ENCODE peak calls at places on chromosomes 11 and 22, in nine cellular contexts. One of them, this sample, is unnamed.

GRCh38 chr11:2316169-2316962 is 14.6 kb downstream of the TSPAN32 start:
- DNase-seq in IMR-90: no peak
- DNase-seq in effector memory CD4-positive, alpha-beta T cell: no peak
- DNase-seq in HepG2: no peak
- DNase-seq in suprapubic skin: peak; percentile 57
- DNase-seq in H9: no peak
- DNase-seq in sigmoid colon: no peak
- DNase-seq in cardiac muscle cell: no peak
- DNase-seq in tibial artery: no peak
- DNase-seq in this sample: no peak

GRCh38 chr11:47981667-47982404 is 1.5 kb downstream of the PTPRJ start:
- DNase-seq in IMR-90: no peak
- DNase-seq in effector memory CD4-positive, alpha-beta T cell: no peak
- DNase-seq in HepG2: no peak
- DNase-seq in suprapubic skin: no peak
- DNase-seq in H9: no peak
- DNase-seq in sigmoid colon: no peak
- DNase-seq in cardiac muscle cell: no peak
- DNase-seq in tibial artery: no peak
- DNase-seq in this sample: no peak

GRCh38 chr11:64916040-64916847 is 765 bp downstream of the ATG2A start:
- DNase-seq in IMR-90: peak; percentile 33
- DNase-seq in effector memory CD4-positive, alpha-beta T cell: peak; percentile 28
- DNase-seq in HepG2: peak; percentile 55
- DNase-seq in suprapubic skin: no peak
- DNase-seq in H9: peak; percentile 47
- DNase-seq in sigmoid colon: peak; percentile 82
- DNase-seq in cardiac muscle cell: peak; percentile 53
- DNase-seq in tibial artery: no peak
- DNase-seq in this sample: no peak

GRCh38 chr11:62544521-62545436 is 1.8 kb downstream of the AHNAK start:
- DNase-seq in IMR-90: no peak
- DNase-seq in effector memory CD4-positive, alpha-beta T cell: no peak
- DNase-seq in HepG2: no peak
- DNase-seq in suprapubic skin: no peak
- DNase-seq in H9: no peak
- DNase-seq in sigmoid colon: peak; percentile 69
- DNase-seq in cardiac muscle cell: peak; percentile 28
- DNase-seq in tibial artery: no peak
- DNase-seq in this sample: peak; percentile 60

GRCh38 chr22:20244744-20245576 is 23.2 kb downstream of the RTN4R start:
- DNase-seq in IMR-90: no peak
- DNase-seq in effector memory CD4-positive, alpha-beta T cell: peak; percentile 8
- DNase-seq in HepG2: no peak
- DNase-seq in suprapubic skin: no peak
- DNase-seq in H9: no peak
- DNase-seq in sigmoid colon: no peak
- DNase-seq in cardiac muscle cell: no peak
- DNase-seq in tibial artery: no peak
- DNase-seq in this sample: no peak

GRCh38 chr11:128658499-128658898 is 35.4 kb upstream of the FLI1 start:
- DNase-seq in IMR-90: no peak
- DNase-seq in effector memory CD4-positive, alpha-beta T cell: no peak
- DNase-seq in HepG2: no peak
- DNase-seq in suprapubic skin: no peak
- DNase-seq in H9: no peak
- DNase-seq in sigmoid colon: no peak
- DNase-seq in cardiac muscle cell: no peak
- DNase-seq in tibial artery: no peak
- DNase-seq in this sample: no peak

GRCh38 chr11:127524618-127525017 is 524.0 kb upstream of the KIRREL3 start:
- DNase-seq in IMR-90: no peak
- DNase-seq in effector memory CD4-positive, alpha-beta T cell: no peak
- DNase-seq in HepG2: no peak
- DNase-seq in suprapubic skin: no peak
- DNase-seq in H9: no peak
- DNase-seq in sigmoid colon: no peak
- DNase-seq in cardiac muscle cell: no peak
- DNase-seq in tibial artery: no peak
- DNase-seq in this sample: no peak

GRCh38 chr11:45543808-45544422 is 121.5 kb downstream of the CHST1 start:
- DNase-seq in IMR-90: peak; percentile 4
- DNase-seq in effector memory CD4-positive, alpha-beta T cell: no peak
- DNase-seq in HepG2: no peak
- DNase-seq in suprapubic skin: no peak
- DNase-seq in H9: peak; percentile 54
- DNase-seq in sigmoid colon: no peak
- DNase-seq in cardiac muscle cell: peak; percentile 62
- DNase-seq in tibial artery: no peak
- DNase-seq in this sample: no peak

GRCh38 chr11:120168960-120169681 is 31.2 kb upstream of the TRIM29 start:
- DNase-seq in IMR-90: peak; percentile 45
- DNase-seq in effector memory CD4-positive, alpha-beta T cell: no peak
- DNase-seq in HepG2: peak; percentile 30
- DNase-seq in suprapubic skin: peak; percentile 81
- DNase-seq in H9: peak; percentile 84
- DNase-seq in sigmoid colon: peak; percentile 83
- DNase-seq in cardiac muscle cell: peak; percentile 79
- DNase-seq in tibial artery: peak; percentile 73
- DNase-seq in this sample: no peak

GRCh38 chr22:27804683-27805297 is 3.2 kb upstream of the MN1 start:
- DNase-seq in IMR-90: peak; percentile 64
- DNase-seq in effector memory CD4-positive, alpha-beta T cell: no peak
- DNase-seq in HepG2: peak; percentile 44
- DNase-seq in suprapubic skin: no peak
- DNase-seq in H9: peak; percentile 79
- DNase-seq in sigmoid colon: peak; percentile 88
- DNase-seq in cardiac muscle cell: peak; percentile 79
- DNase-seq in tibial artery: peak; percentile 85
- DNase-seq in this sample: peak; percentile 56

GRCh38 chr22:44640618-44641155 is 61.3 kb upstream of the PRR5 start:
- DNase-seq in IMR-90: no peak
- DNase-seq in effector memory CD4-positive, alpha-beta T cell: no peak
- DNase-seq in HepG2: no peak
- DNase-seq in suprapubic skin: no peak
- DNase-seq in H9: no peak
- DNase-seq in sigmoid colon: no peak
- DNase-seq in cardiac muscle cell: no peak
- DNase-seq in tibial artery: peak; percentile 45
- DNase-seq in this sample: no peak

GRCh38 chr11:115221461-115222069 is 282.6 kb downstream of the CADM1 start:
- DNase-seq in IMR-90: no peak
- DNase-seq in effector memory CD4-positive, alpha-beta T cell: no peak
- DNase-seq in HepG2: no peak
- DNase-seq in suprapubic skin: no peak
- DNase-seq in H9: no peak
- DNase-seq in sigmoid colon: no peak
- DNase-seq in cardiac muscle cell: no peak
- DNase-seq in tibial artery: no peak
- DNase-seq in this sample: no peak

GRCh38 chr22:22911327-22912134 is 23.9 kb downstream of the IGLL5 start:
- DNase-seq in IMR-90: no peak
- DNase-seq in effector memory CD4-positive, alpha-beta T cell: no peak
- DNase-seq in HepG2: no peak
- DNase-seq in suprapubic skin: no peak
- DNase-seq in H9: no peak
- DNase-seq in sigmoid colon: no peak
- DNase-seq in cardiac muscle cell: no peak
- DNase-seq in tibial artery: no peak
- DNase-seq in this sample: no peak

GRCh38 chr11:26331911-26332571 is at the start of gene ANO3:
- DNase-seq in IMR-90: peak; percentile 73
- DNase-seq in effector memory CD4-positive, alpha-beta T cell: no peak
- DNase-seq in HepG2: peak; percentile 67
- DNase-seq in suprapubic skin: no peak
- DNase-seq in H9: peak; percentile 97
- DNase-seq in sigmoid colon: peak; percentile 79
- DNase-seq in cardiac muscle cell: peak; percentile 89
- DNase-seq in tibial artery: peak; percentile 66
- DNase-seq in this sample: peak; percentile 31

GRCh38 chr11:72225411-72225951 is 914 bp downstream of the INPPL1 start:
- DNase-seq in IMR-90: no peak
- DNase-seq in effector memory CD4-positive, alpha-beta T cell: no peak
- DNase-seq in HepG2: no peak
- DNase-seq in suprapubic skin: no peak
- DNase-seq in H9: peak; percentile 29
- DNase-seq in sigmoid colon: peak; percentile 64
- DNase-seq in cardiac muscle cell: peak; percentile 10
- DNase-seq in tibial artery: peak; percentile 65
- DNase-seq in this sample: no peak

GRCh38 chr11:9103542-9104276 is 12.3 kb upstream of the SCUBE2 start:
- DNase-seq in IMR-90: no peak
- DNase-seq in effector memory CD4-positive, alpha-beta T cell: no peak
- DNase-seq in HepG2: peak; percentile 45
- DNase-seq in suprapubic skin: no peak
- DNase-seq in H9: no peak
- DNase-seq in sigmoid colon: no peak
- DNase-seq in cardiac muscle cell: no peak
- DNase-seq in tibial artery: no peak
- DNase-seq in this sample: no peak

GRCh38 chr11:76259299-76259908 is 53.1 kb upstream of the WNT11 start:
- DNase-seq in IMR-90: no peak
- DNase-seq in effector memory CD4-positive, alpha-beta T cell: no peak
- DNase-seq in HepG2: no peak
- DNase-seq in suprapubic skin: no peak
- DNase-seq in H9: no peak
- DNase-seq in sigmoid colon: no peak
- DNase-seq in cardiac muscle cell: no peak
- DNase-seq in tibial artery: no peak
- DNase-seq in this sample: no peak

DNA sequence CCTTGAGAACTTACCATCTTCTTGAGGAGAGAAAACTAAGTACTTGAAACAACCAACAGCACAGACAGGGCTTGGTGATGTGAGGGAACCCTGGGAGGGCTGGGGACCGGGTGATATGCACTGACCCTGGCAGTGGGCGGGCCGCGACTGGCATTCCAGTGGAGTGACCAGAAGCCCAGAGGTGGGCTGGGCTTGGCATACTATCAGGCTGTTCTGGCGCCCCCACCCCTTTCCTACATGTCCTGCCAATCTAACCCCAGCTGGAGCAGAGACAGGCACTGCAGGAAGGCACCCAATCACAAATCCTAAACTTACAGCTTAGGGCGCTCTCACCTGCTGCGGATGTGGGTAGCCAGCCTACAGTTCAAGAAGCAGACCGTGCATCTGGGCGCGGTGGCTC is 54.0 kb upstream of the GCAT start:
- DNase-seq in IMR-90: peak; percentile 33
- DNase-seq in effector memory CD4-positive, alpha-beta T cell: no peak
- DNase-seq in HepG2: no peak
- DNase-seq in suprapubic skin: no peak
- DNase-seq in H9: no peak
- DNase-seq in sigmoid colon: no peak
- DNase-seq in cardiac muscle cell: no peak
- DNase-seq in tibial artery: no peak
- DNase-seq in this sample: no peak
- H3K27ac ChIP-seq in IMR-90: no peak overlapping the region
- H3K27ac ChIP-seq in effector memory CD4-positive, alpha-beta T cell: no peak overlapping the region
- H3K27ac ChIP-seq in HepG2: no peak overlapping the region
- H3K27ac ChIP-seq in suprapubic skin: peak overlapping the region; percentile 96
- H3K27ac ChIP-seq in H9: no peak overlapping the region
- H3K27ac ChIP-seq in sigmoid colon: peak overlapping the region; percentile 98
- H3K27ac ChIP-seq in cardiac muscle cell: no peak overlapping the region
- H3K27ac ChIP-seq in tibial artery: no peak overlapping the region
- H3K27ac ChIP-seq in this sample: peak overlapping the region; percentile 76

DNA sequence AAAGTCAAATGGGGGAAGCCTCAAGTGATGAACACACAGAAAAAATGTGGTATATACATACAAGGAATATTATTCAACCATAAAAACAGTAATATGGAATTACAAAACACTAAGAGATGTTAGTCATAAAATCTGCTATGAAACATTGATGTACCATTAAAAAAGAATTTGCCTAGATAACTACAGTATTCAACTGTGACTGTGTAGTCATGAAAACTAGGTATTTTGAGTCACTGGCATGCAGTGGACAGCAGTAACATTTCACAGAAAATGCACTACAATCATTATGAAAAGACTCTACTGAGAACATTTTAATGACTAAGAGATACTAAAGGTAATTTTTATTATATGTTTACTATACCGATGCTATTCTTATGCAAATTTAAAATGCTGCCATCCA is 11.7 kb downstream of the ZNF195 start:
- DNase-seq in IMR-90: no peak
- DNase-seq in effector memory CD4-positive, alpha-beta T cell: no peak
- DNase-seq in HepG2: no peak
- DNase-seq in suprapubic skin: no peak
- DNase-seq in H9: no peak
- DNase-seq in sigmoid colon: no peak
- DNase-seq in cardiac muscle cell: no peak
- DNase-seq in tibial artery: no peak
- DNase-seq in this sample: no peak
- H3K27me3 ChIP-seq in IMR-90: no peaks in the 10 kb centered on the region
- H3K27me3 ChIP-seq in effector memory CD4-positive, alpha-beta T cell: no peaks in the 10 kb centered on the region
- H3K27me3 ChIP-seq in HepG2: no peaks in the 10 kb centered on the region
- H3K27me3 ChIP-seq in suprapubic skin: no peaks in the 10 kb centered on the region
- H3K27me3 ChIP-seq in H9: no peaks in the 10 kb centered on the region
- H3K27me3 ChIP-seq in sigmoid colon: no peaks in the 10 kb centered on the region
- H3K27me3 ChIP-seq in cardiac muscle cell: no peaks in the 10 kb centered on the region
- H3K27me3 ChIP-seq in tibial artery: no peaks in the 10 kb centered on the region
- H3K27me3 ChIP-seq in this sample: no peaks in the 10 kb centered on the region

GRCh38 chr22:48277868-48278581 is 1515.6 kb downstream of the TBC1D22A start:
- DNase-seq in IMR-90: no peak
- DNase-seq in effector memory CD4-positive, alpha-beta T cell: no peak
- DNase-seq in HepG2: no peak
- DNase-seq in suprapubic skin: peak; percentile 54
- DNase-seq in H9: no peak
- DNase-seq in sigmoid colon: peak; percentile 54
- DNase-seq in cardiac muscle cell: no peak
- DNase-seq in tibial artery: no peak
- DNase-seq in this sample: no peak
- H3K9me3 ChIP-seq in IMR-90: peaks cover 47% of the 10 kb centered on the region
- H3K9me3 ChIP-seq in effector memory CD4-positive, alpha-beta T cell: no peaks in the 10 kb centered on the region
- H3K9me3 ChIP-seq in HepG2: no peaks in the 10 kb centered on the region
- H3K9me3 ChIP-seq in suprapubic skin: no peaks in the 10 kb centered on the region
- H3K9me3 ChIP-seq in H9: no peaks in the 10 kb centered on the region
- H3K9me3 ChIP-seq in sigmoid colon: no peaks in the 10 kb centered on the region
- H3K9me3 ChIP-seq in cardiac muscle cell: no peaks in the 10 kb centered on the region
- H3K9me3 ChIP-seq in tibial artery: no peaks in the 10 kb centered on the region
- H3K9me3 ChIP-seq in this sample: no peaks in the 10 kb centered on the region

DNA sequence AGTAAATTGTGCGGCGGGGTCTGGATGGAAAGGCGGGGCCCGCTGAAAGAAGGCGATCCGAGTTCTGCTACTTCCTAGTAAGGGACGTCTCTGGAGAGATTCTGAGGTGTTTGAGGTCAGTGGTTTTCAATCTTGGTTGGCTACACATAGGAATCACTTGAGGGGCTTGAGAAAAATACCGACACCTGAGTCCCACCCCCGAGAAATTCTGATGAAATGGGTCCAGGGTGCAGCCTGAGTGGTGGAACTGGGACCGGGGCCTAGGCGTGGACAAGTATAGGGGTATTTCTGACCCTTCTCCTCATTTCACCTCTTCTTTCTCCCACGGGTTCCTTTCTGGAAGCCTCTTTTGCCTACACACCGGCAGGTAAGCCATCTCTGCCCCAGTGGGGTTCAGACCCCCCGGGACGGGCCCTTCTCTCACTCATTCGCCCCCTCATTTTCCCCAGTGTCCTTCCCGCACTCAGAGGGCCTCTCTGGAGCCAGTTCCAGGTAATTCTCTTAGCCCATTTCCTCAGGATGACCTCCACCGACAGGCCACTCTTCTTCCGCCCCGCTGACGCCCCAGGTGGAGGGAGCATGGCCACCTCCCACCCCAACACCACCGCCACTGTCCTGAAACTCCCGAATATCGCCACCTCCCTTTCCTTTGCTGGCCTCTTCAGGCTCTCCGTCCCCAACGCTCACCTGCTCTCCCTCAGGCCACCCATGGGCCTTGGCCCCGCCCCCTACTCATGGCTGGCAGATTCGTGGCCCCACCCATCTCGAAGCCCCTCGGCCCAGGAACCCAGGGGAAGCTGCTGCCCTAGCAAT is 11.8 kb downstream of the ROBO3 start:
- DNase-seq in IMR-90: no peak
- DNase-seq in effector memory CD4-positive, alpha-beta T cell: no peak
- DNase-seq in HepG2: no peak
- DNase-seq in suprapubic skin: no peak
- DNase-seq in H9: peak; percentile 76
- DNase-seq in sigmoid colon: peak; percentile 72
- DNase-seq in cardiac muscle cell: no peak
- DNase-seq in tibial artery: peak; percentile 68
- DNase-seq in this sample: no peak
- H3K27ac ChIP-seq in IMR-90: peak overlapping the region; percentile 9
- H3K27ac ChIP-seq in effector memory CD4-positive, alpha-beta T cell: peak overlapping the region; percentile 66
- H3K27ac ChIP-seq in HepG2: no peak overlapping the region
- H3K27ac ChIP-seq in suprapubic skin: peak overlapping the region; percentile 75
- H3K27ac ChIP-seq in H9: no peak overlapping the region
- H3K27ac ChIP-seq in sigmoid colon: peak overlapping the region; percentile 92
- H3K27ac ChIP-seq in cardiac muscle cell: no peak overlapping the region
- H3K27ac ChIP-seq in tibial artery: peak overlapping the region; percentile 84
- H3K27ac ChIP-seq in this sample: peak overlapping the region; percentile 91